ENCODE peak calls at places on chromosome 10, in four cellular contexts. Z, N, U and C are unnamed samples.

GRCh38 chr10:33241351-33241750 is 93.1 kb downstream of the NRP1 start:
- DNase-seq in Z (no peak), N (no peak), U (no peak), C (no peak)

GRCh38 chr10:51527806-51528205 is 171.6 kb downstream of the CSTF2T start:
- DNase-seq in Z (no peak), N (no peak), U (no peak), C (no peak)

GRCh38 chr10:130188195-130189175 is 52.3 kb downstream of the GLRX3 start:
- DNase-seq in Z (no peak), N (peak), U (no peak), C (no peak)

GRCh38 chr10:77012811-77013500 is 624.7 kb downstream of the KCNMA1 start:
- DNase-seq in Z (no peak), N (no peak), U (no peak), C (no peak)

GRCh38 chr10:26384600-26384999 is 53.5 kb upstream of the APBB1IP start:
- DNase-seq in Z (no peak), N (no peak), U (no peak), C (no peak)

GRCh38 chr10:103168436-103168835 is 24.6 kb downstream of the NT5C2 start:
- DNase-seq in Z (no peak), N (no peak), U (no peak), C (no peak)

GRCh38 chr10:50470345-50470744 is 153.4 kb downstream of the SGMS1 start:
- DNase-seq in Z (no peak), N (no peak), U (no peak), C (no peak)

GRCh38 chr10:34504534-34504933 is 310.6 kb downstream of the PARD3 start:
- DNase-seq in Z (no peak), N (peak), U (no peak), C (no peak)

GRCh38 chr10:63683686-63684085 is 162.5 kb downstream of the REEP3 start:
- DNase-seq in Z (no peak), N (no peak), U (no peak), C (no peak)

GRCh38 chr10:114762811-114763210 is 58.8 kb upstream of the FHIP2A start:
- DNase-seq in Z (no peak), N (no peak), U (no peak), C (no peak)

GRCh38 chr10:111119637-111120036 is 42.8 kb downstream of the ADRA2A start:
- DNase-seq in Z (no peak), N (no peak), U (no peak), C (no peak)

GRCh38 chr10:3067045-3067858 is at the start of gene PFKP:
- DNase-seq in Z (peak), N (no peak), U (no peak), C (no peak)

GRCh38 chr10:75048669-75049098 is 62.8 kb upstream of the SAMD8 start:
- DNase-seq in Z (no peak), N (no peak), U (no peak), C (no peak)

GRCh38 chr10:100976906-100977305 is 7.6 kb downstream of the SEMA4G start:
- DNase-seq in Z (no peak), N (no peak), U (no peak), C (no peak)

GRCh38 chr10:69088801-69089501 is 1.0 kb downstream of the SRGN start:
- DNase-seq in Z (peak), N (no peak), U (no peak), C (peak)

GRCh38 chr10:507908-508444 is 181.5 kb downstream of the DIP2C start:
- DNase-seq in Z (no peak), N (no peak), U (no peak), C (no peak)
- TF ChIP-seq GABPA in Z (no peak), N (no peak), U (no peak), C (no peak)

GRCh38 chr10:11515596-11516418 is 95.6 kb downstream of the USP6NL start:
- DNase-seq in Z (peak), N (peak), U (no peak), C (peak)

GRCh38 chr10:11512596-11512995 is 98.9 kb downstream of the USP6NL start:
- DNase-seq in Z (no peak), N (no peak), U (no peak), C (no peak)

GRCh38 chr10:11513727-11514126 is 97.7 kb downstream of the USP6NL start:
- DNase-seq in Z (no peak), N (no peak), U (no peak), C (no peak)

GRCh38 chr10:11517150-11517549 is 94.3 kb downstream of the USP6NL start:
- DNase-seq in Z (no peak), N (no peak), U (no peak), C (peak)

GRCh38 chr10:11516419-11516721 is 95.1 kb downstream of the USP6NL start:
- DNase-seq in Z (no peak), N (no peak), U (no peak), C (peak)
- TF ChIP-seq JUND in Z (no peak), N (no peak), U (no peak), C (no peak)

DNA sequence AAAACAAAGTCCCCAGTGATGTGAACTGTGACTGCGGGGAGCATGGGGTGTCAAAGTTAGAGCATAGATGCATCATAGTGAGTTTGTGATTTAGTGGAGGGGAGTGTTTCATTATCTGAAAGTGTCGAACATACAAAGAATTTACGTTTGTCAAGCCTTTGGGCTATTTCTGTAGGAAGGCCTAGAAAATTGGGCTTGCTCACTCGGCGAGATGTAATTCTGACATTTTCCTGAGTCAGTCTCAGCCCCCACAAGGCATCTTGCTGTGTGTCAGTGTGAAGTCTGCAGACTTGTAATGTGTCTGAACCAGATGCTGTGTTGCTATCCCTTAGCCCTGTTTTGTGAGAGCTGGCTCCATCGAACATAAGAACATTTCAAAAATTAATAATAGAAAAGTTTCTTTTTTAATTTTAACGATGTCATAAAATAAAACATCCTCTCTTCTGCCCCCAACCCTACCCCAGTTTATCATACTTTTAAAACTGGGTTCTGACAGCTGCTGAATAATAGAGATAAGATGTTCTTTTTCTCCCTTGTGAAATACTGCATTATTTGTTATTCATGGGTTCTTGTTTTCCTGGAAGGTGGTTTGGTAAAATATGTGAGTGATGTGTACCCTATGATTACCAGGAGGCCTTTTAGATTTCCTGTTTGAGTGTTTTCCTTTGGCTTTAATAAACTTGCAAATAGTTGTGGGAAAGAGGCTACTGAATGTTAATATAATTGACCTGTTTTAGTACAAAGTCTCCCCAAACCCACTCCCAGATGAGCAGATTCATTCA is 207.4 kb downstream of the GPR158 start:
- DNase-seq in Z (no peak), N (no peak), U (no peak), C (no peak)
- TF ChIP-seq ZNF274 in Z (no peak), N (no peak), U (no peak), C (no peak)

DNA sequence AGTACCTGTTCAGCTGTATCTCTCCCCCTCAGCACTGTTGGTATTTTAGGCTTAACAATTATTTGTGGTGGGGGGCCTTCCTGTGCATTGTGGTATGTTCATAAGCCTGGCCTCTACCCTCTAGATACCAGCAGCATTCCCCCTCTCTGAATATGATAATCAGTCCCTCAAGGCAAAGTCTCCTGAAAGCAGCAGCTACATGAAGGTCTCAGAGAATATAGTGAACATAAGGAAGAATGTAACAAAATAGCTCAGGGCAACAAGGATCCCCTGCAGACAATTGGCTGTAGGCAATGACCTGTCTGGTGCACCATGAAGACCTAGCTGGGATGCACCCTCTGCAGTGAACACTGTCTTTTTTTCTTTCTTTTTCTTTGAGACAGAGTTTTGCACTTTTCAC is 86.4 kb downstream of the CTBP2 start:
- DNase-seq in Z (no peak), N (no peak), U (no peak), C (no peak)
- TF ChIP-seq GABPA in Z (no peak), N (no peak), U (no peak), C (no peak)

DNA sequence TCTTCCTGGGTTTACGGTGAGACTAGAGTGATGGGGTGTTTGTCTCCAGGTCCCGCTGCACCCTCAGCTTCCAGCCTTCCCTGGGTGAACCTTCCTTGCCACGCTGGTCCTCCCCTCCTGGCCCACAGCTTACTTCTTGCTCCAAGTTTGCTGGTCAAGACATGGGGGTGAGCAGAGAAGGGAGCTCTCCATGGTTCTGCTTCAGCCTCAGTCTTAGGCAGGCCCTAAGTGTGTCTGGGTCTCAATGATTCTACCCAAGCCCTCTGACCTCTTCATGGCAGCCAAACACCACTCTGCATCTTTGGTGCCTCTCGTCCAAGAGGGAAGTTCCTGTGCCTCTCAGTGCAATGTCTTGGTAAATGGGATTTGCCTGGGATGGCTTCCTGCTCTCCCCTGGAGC is 356.5 kb upstream of the KLF6 start:
- DNase-seq in Z (no peak), N (no peak), U (no peak), C (no peak)
- TF ChIP-seq JUND in Z (no peak), N (no peak), U (no peak), C (no peak)

GRCh38 chr10:127524869-127525268 is 24.2 kb upstream of the NPS start:
- DNase-seq in Z (no peak), N (no peak), U (no peak), C (no peak)
- TF ChIP-seq ZNF274 in Z (no peak), N (no peak), U (no peak), C (no peak)

GRCh38 chr10:99433378-99434020 is 3.1 kb upstream of the GOT1 start:
- DNase-seq in Z (no peak), N (no peak), U (no peak), C (no peak)
- TF ChIP-seq GABPA in Z (no peak), N (no peak), U (no peak), C (no peak)

GRCh38 chr10:71090801-71091200 is 121.6 kb upstream of the UNC5B start:
- DNase-seq in Z (no peak), N (no peak), U (no peak), C (no peak)
- TF ChIP-seq JUND in Z (no peak), N (no peak), U (no peak), C (no peak)